ENCODE peak calls at places on chromosomes 1 and 21, in five cellular contexts. Q is T-helper 1 cell; V is posterior cingulate gyrus; C is tibial artery; R is CD8-positive, alpha-beta memory T cell. T is an unnamed sample.

GRCh38 chr1:63740432-63740831 is 33.4 kb upstream of the ROR1 start:
- DNase-seq in Q (no peak), V (no peak), C (no peak), R (no peak), T (no peak)

GRCh38 chr1:112522621-112523020 is 13.9 kb downstream of the WNT2B start:
- DNase-seq in Q (no peak), V (no peak), C (no peak), R (no peak), T (no peak)

GRCh38 chr1:92343061-92343460 is 44.2 kb downstream of the RPAP2 start:
- DNase-seq in Q (no peak), V (no peak), C (no peak), R (no peak), T (no peak)

GRCh38 chr21:41141031-41141457 is 26.9 kb upstream of the BACE2 start:
- DNase-seq in Q (no peak), V (no peak), C (no peak), R (no peak), T (no peak)

GRCh38 chr1:16203550-16203949 is 8.9 kb downstream of the ARHGEF19 start:
- DNase-seq in Q (no peak), V (no peak), C (no peak), R (no peak), T (no peak)

GRCh38 chr1:164784960-164785359 is 226.0 kb downstream of the PBX1 start:
- DNase-seq in Q (no peak), V (no peak), C (no peak), R (no peak), T (no peak)

GRCh38 chr1:177256153-177256814 is 85.5 kb downstream of the BRINP2 start:
- DNase-seq in Q (no peak), V (peak; percentile 92), C (peak; percentile 28), R (no peak), T (peak; percentile 49)

GRCh38 chr1:13860023-13860422 is 160.0 kb downstream of the PRDM2 start:
- DNase-seq in Q (no peak), V (no peak), C (no peak), R (no peak), T (no peak)

GRCh38 chr1:65063025-65063424 is 85.0 kb upstream of the AK4 start:
- DNase-seq in Q (no peak), V (peak; percentile 28), C (no peak), R (no peak), T (peak; percentile 43)

GRCh38 chr1:89995595-89996397 is 886 bp downstream of the ZNF326 start:
- DNase-seq in Q (no peak), V (no peak), C (no peak), R (no peak), T (no peak)

T was measured in HuH-7.5.